ENCODE peak calls at places on chromosomes 12 and 14, in four cellular contexts. R, M, D and X are unnamed samples.

GRCh38 chr12:89140580-89141236 is 211.6 kb downstream of the DUSP6 start:
- DNase-seq in R (no peak), M (peak), D (no peak), X (no peak)

GRCh38 chr14:58426819-58427288 is 477 bp downstream of the TIMM9 start:
- DNase-seq in R (no peak), M (peak), D (no peak), X (peak)

GRCh38 chr12:31736472-31736871 is 7.7 kb upstream of the AMN1 start:
- DNase-seq in R (no peak), M (peak), D (peak), X (peak)

GRCh38 chr12:6345319-6346071 is 3.6 kb upstream of the TNFRSF1A start:
- DNase-seq in R (no peak), M (peak), D (no peak), X (peak)

GRCh38 chr12:51631591-51631990 is 40.6 kb downstream of the SCN8A start:
- DNase-seq in R (peak), M (peak), D (no peak), X (peak)

GRCh38 chr14:104400355-104400754 is 179.2 kb upstream of the C14orf180 start:
- DNase-seq in R (no peak), M (no peak), D (no peak), X (no peak)

GRCh38 chr14:83556746-83557460 is 1973.0 kb upstream of the FLRT2 start:
- DNase-seq in R (no peak), M (peak), D (no peak), X (no peak)

GRCh38 chr14:80536456-80536855 is 325.2 kb upstream of the DIO2 start:
- DNase-seq in R (no peak), M (no peak), D (no peak), X (no peak)

GRCh38 chr12:47449797-47450196 is 256.0 kb downstream of the RPAP3 start:
- DNase-seq in R (no peak), M (no peak), D (no peak), X (no peak)

GRCh38 chr12:42617622-42618021 is 28.1 kb upstream of the PRICKLE1 start:
- DNase-seq in R (no peak), M (no peak), D (no peak), X (no peak)

GRCh38 chr14:105487449-105487985 is 831 bp downstream of the CRIP1 start:
- DNase-seq in R (no peak), M (no peak), D (peak), X (no peak)

GRCh38 chr14:63204407-63205280 is at the start of gene RHOJ:
- DNase-seq in R (no peak), M (peak), D (no peak), X (peak)

GRCh38 chr14:68593806-68594536 is 198.9 kb downstream of the ZFP36L1 start:
- DNase-seq in R (no peak), M (peak), D (no peak), X (no peak)

GRCh38 chr14:21723431-21724045 is 49.9 kb upstream of the OR4E1 start:
- DNase-seq in R (peak), M (no peak), D (peak), X (peak)

GRCh38 chr12:12684375-12685106 is 11.4 kb downstream of the GPR19 start:
- DNase-seq in R (peak), M (peak), D (no peak), X (peak)

GRCh38 chr12:49924847-49925246 is 21.1 kb upstream of the FAIM2 start:
- DNase-seq in R (no peak), M (no peak), D (no peak), X (no peak)

GRCh38 chr12:15978431-15978950 is 67.4 kb downstream of the DERA start:
- DNase-seq in R (no peak), M (peak), D (no peak), X (no peak)

GRCh38 chr12:45725631-45726593 is 3.6 kb upstream of the ARID2 start:
- DNase-seq in R (peak), M (peak), D (peak), X (peak)

GRCh38 chr14:71497645-71498086 is 434.6 kb upstream of the RGS6 start:
- DNase-seq in R (no peak), M (peak), D (no peak), X (no peak)

GRCh38 chr14:73815849-73816816 is 35.5 kb upstream of the PTGR2 start:
- DNase-seq in R (no peak), M (no peak), D (no peak), X (no peak)

GRCh38 chr12:12837025-12837872 is 24.1 kb downstream of the DDX47 start:
- DNase-seq in R (peak), M (peak), D (no peak), X (peak)

GRCh38 chr12:91222746-91223145 is 40.1 kb upstream of the DCN start:
- DNase-seq in R (no peak), M (peak), D (no peak), X (peak)